ENCODE peak calls at places on chromosomes 7 and 10, in ten cellular contexts. R is IMR-90; C is anterior cingulate cortex; S is neural crest cell; W is ELR; N is KG1; V is AG10803; H is activated CD8-positive, alpha-beta memory T cell treated with anti-CD3 and anti-CD28 coated beads, Interleukin-2, amount 50 U/mL, for 48 hours; A is right lobe of liver; X is breast epithelium. F is an unnamed sample.

GRCh38 chr10:48289652-48290238 is 15.2 kb upstream of the FRMPD2 start:
- DNase-seq in N (no peak), A (no peak), C (peak), S (peak), H (peak), V (peak), W (peak), R (peak), X (no peak), F (peak)

GRCh38 chr10:7488418-7488829 is 77.6 kb upstream of the SFMBT2 start:
- DNase-seq in A (no peak), W (peak), N (no peak), X (no peak), C (no peak), H (no peak), V (no peak), R (peak), S (no peak), F (no peak)

GRCh38 chr7:74083928-74084721 is 521 bp downstream of the LIMK1 start:
- DNase-seq in A (no peak), C (no peak), R (peak), S (peak), V (peak), W (peak), N (no peak), X (no peak), H (peak), F (peak)

GRCh38 chr10:97230146-97230545 is 44.4 kb upstream of the SLIT1 start:
- DNase-seq in V (peak), A (no peak), X (no peak), C (no peak), S (no peak), W (peak), R (peak), H (no peak), N (no peak), F (no peak)

GRCh38 chr7:13407911-13408310 is 581.6 kb downstream of the ETV1 start:
- DNase-seq in W (no peak), V (no peak), R (no peak), X (no peak), S (no peak), C (no peak), H (no peak), A (no peak), N (no peak), F (no peak)

GRCh38 chr7:113015038-113015645 is 71.5 kb downstream of the GPR85 start:
- DNase-seq in C (peak), X (no peak), H (no peak), W (peak), R (peak), A (no peak), V (peak), N (no peak), S (no peak), F (peak)

GRCh38 chr10:37975407-37975991 is 948 bp downstream of the ZNF25 start:
- DNase-seq in H (no peak), W (peak), A (no peak), C (peak), R (peak), N (no peak), X (no peak), V (peak), S (no peak), F (peak)

GRCh38 chr10:125936331-125936730 is 40.0 kb downstream of the FANK1 start:
- DNase-seq in N (no peak), R (no peak), S (no peak), W (no peak), C (no peak), V (no peak), A (no peak), X (no peak), H (no peak), F (no peak)

GRCh38 chr10:125911990-125912389 is 15.6 kb downstream of the FANK1 start:
- DNase-seq in X (no peak), N (no peak), W (no peak), S (no peak), C (no peak), A (peak), V (no peak), R (no peak), H (no peak), F (no peak)

F was measured in GM12865.